ENCODE peak calls at places on chromosomes 16 and 17, in six cellular contexts. L is Peyer's patch; R is A549; B is CD8-positive, alpha-beta T cell; T is IMR-90; F is OCI-LY7. O is an unnamed sample.

GRCh38 chr17:229130-229944 is 47.9 kb upstream of the DOC2B start:
- DNase-seq in T (peak; percentile 1), F (no peak), L (peak; percentile 37), B (no peak), R (no peak), O (no peak)

GRCh38 chr17:2940352-2940751 is 123.1 kb downstream of the OR1D5 start:
- DNase-seq in L (no peak), B (no peak), T (no peak), R (no peak), F (no peak), O (no peak)

GRCh38 chr17:8905256-8905778 is 37.8 kb upstream of the PIK3R6 start:
- DNase-seq in L (no peak), F (no peak), R (no peak), T (no peak), B (no peak), O (no peak)

GRCh38 chr17:62802531-62803205 is 5.4 kb downstream of the MARCHF10 start:
- DNase-seq in F (no peak), L (no peak), B (no peak), R (no peak), T (no peak), O (no peak)

GRCh38 chr17:59416184-59416583 is 84.7 kb downstream of the YPEL2 start:
- DNase-seq in R (no peak), F (no peak), T (no peak), B (no peak), L (no peak), O (no peak)

GRCh38 chr17:77882481-77883212 is 75.9 kb upstream of the TNRC6C start:
- DNase-seq in F (peak; percentile 83), L (peak; percentile 85), B (peak; percentile 66), R (peak; percentile 31), T (peak; percentile 61), O (peak; percentile 82)

GRCh38 chr16:25155553-25156460 is 44.3 kb downstream of the LCMT1 start:
- DNase-seq in L (no peak), T (peak; percentile 34), R (no peak), F (no peak), B (no peak), O (no peak)

GRCh38 chr16:10988164-10988803 is 43.9 kb downstream of the CLEC16A start:
- DNase-seq in B (no peak), L (peak; percentile 54), F (peak; percentile 32), T (no peak), R (no peak), O (peak; percentile 32)

GRCh38 chr16:3642397-3643094 is 11.9 kb upstream of the DNASE1 start:
- DNase-seq in B (no peak), R (no peak), L (peak; percentile 85), T (no peak), F (no peak), O (no peak)

GRCh38 chr16:3401719-3402397 is 843 bp downstream of the ZNF174 start:
- DNase-seq in F (peak; percentile 23), L (no peak), R (peak; percentile 23), T (peak; percentile 18), B (no peak), O (no peak)

GRCh38 chr16:68414581-68414980 is 33.7 kb downstream of the SMPD3 start:
- DNase-seq in L (no peak), B (no peak), R (no peak), F (no peak), T (no peak), O (no peak)

GRCh38 chr17:45353047-45353446 is 36.2 kb upstream of the MAP3K14 start:
- DNase-seq in T (no peak), F (no peak), L (peak; percentile 44), R (no peak), B (no peak), O (no peak)

GRCh38 chr17:50443492-50444051 is 17.6 kb downstream of the ACSF2 start:
- DNase-seq in L (no peak), R (no peak), F (no peak), B (no peak), T (peak; percentile 19), O (no peak)

GRCh38 chr17:27106982-27107360 is 186.9 kb upstream of the WSB1 start:
- DNase-seq in F (no peak), T (no peak), L (no peak), R (no peak), B (no peak), O (no peak)

GRCh38 chr16:70453891-70454220 is 539 bp upstream of the FCSK start:
- DNase-seq in B (no peak), F (no peak), L (no peak), R (no peak), T (no peak), O (no peak)

GRCh38 chr16:12119037-12119436 is 142.5 kb downstream of the SNX29 start:
- DNase-seq in B (no peak), R (no peak), L (no peak), T (no peak), F (no peak), O (no peak)

GRCh38 chr16:71526111-71526998 is at the start of gene CHST4:
- DNase-seq in F (peak; percentile 62), T (peak; percentile 57), R (peak; percentile 24), L (no peak), B (no peak), O (no peak)

GRCh38 chr16:46916980-46917379 is 32.8 kb downstream of the GPT2 start:
- DNase-seq in L (no peak), F (peak; percentile 37), B (no peak), T (peak; percentile 15), R (peak; percentile 18), O (no peak)

GRCh38 chr17:80908776-80909175 is 82.9 kb upstream of the CHMP6 start:
- DNase-seq in T (no peak), R (no peak), B (no peak), L (no peak), F (no peak), O (no peak)

GRCh38 chr17:80910043-80910442 is 81.6 kb upstream of the CHMP6 start:
- DNase-seq in L (no peak), R (no peak), T (no peak), F (no peak), B (no peak), O (no peak)

GRCh38 chr17:80909635-80910034 is 82.0 kb upstream of the CHMP6 start:
- DNase-seq in B (no peak), L (no peak), T (no peak), F (no peak), R (no peak), O (no peak)

GRCh38 chr17:80913928-80914821 is 77.5 kb upstream of the CHMP6 start:
- DNase-seq in L (peak; percentile 59), T (no peak), R (no peak), B (no peak), F (no peak), O (no peak)

DNA sequence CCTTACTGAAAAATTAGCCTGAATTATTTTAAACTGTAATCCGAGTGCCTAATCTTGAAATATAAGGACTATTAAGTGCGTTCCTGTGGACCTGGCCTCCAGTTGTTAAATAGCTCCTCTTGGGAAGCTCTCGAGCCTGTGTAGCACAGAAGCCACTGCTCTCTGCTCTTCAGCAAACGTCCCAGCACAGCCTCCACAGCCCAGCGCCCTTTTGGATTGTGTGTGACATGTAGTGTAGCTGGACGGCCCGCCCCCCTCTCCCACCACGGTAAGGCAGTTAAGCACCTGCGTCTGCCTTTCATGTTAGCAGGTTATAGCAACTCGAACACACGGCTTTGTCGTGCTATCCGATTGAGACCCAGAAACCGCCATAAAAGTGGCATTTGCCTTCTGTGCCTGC is 79.2 kb upstream of the CHMP6 start:
- DNase-seq in F (no peak), B (no peak), R (no peak), L (no peak), T (no peak), O (no peak)
- H3K27ac ChIP-seq in F (no peak overlapping the region), B (no peak overlapping the region), R (no peak overlapping the region), L (no peak overlapping the region), T (no peak overlapping the region), O (no peak overlapping the region)

GRCh38 chr16:13919330-13919682 is 648 bp upstream of the ERCC4 start:
- DNase-seq in R (no peak), B (no peak), F (peak; percentile 59), L (no peak), T (peak; percentile 45), O (no peak)
- TF ChIP-seq CTCF in R (no peak), B (peak; percentile 83), F (no peak), L (no peak), T (peak; percentile 51), O (peak; percentile 93)

DNA sequence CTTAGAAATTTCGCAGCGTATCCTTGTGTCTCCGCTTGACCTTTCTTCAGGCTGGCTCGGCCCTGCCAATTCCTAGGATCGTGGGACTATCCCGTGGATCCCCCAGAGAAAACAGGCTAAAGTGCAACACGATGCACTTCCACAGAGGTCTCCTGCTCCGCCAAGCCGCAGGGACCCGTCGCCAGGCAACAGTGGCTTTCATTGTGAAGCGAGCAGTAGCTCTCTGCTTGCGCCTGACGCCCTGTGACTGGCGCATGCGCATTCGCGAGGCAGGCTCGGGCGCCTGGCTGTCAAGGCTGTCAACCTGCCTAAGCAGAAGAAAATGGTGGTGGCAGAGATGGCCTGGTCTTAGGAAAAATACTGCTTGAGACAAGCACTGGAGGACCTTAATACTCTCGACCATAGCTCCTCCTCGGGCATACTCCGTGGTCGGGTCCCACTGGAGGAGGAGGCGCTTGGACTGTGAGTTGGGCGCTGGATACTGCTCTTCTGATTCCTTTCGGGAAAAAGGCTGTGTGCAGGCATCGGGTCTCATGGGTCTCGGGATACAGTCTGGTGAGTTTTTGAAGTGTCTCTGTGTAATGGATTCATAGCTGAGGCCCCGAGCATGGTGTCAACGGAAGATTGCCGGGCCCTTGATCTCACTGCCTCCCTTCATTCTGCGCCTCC is 2336.1 kb downstream of the TP53TG3F start:
- DNase-seq in R (no peak), L (no peak), T (no peak), B (no peak), F (no peak), O (no peak)
- H3K9me3 ChIP-seq in R (no peaks in the 10 kb centered on the region), L (peaks cover 5% of the 10 kb centered on the region), T (peaks cover 34% of the 10 kb centered on the region), B (peaks cover 4% of the 10 kb centered on the region), F (no peaks in the 10 kb centered on the region), O (peaks cover 22% of the 10 kb centered on the region)

DNA sequence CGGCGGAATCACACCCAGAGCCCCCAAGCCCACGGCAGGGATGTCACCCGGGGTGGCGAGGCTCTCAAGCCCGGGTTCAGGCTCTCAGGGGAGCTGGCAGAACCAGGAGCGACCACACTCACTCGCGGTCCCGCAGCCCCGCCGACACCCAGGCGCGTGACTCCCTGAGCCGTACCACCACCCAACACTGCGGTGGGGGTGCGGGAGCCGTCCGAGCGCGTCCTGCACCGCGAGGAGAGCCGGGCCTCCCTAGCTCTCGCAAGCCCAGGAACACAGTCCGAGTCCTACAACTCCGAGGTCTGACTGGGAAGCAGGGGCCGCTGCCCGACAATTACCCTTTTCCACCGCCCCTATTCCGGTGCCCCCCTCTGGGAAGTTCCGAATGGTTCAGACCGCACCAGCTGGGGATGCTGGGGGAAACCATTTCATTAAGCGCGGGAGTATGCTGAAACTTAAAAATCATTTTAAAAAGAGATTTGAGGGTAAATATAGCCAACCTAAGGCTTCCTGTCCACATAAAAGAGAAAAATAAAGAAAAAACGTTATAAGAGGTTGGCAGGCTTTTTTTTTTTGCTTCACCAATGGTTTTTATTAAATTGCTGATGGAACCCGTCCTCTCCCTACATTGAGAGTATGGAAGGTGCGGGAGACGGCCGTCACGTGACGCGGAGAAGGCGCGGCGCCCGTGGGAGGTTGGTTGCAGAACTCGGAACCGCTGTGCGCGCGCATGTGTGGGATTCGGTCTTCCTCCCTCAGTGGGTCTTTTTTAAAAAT is at the start of gene FLCN:
- DNase-seq in B (peak; percentile 85), L (peak; percentile 96), T (peak; percentile 85), R (peak; percentile 91), F (peak; percentile 92), O (peak; percentile 78)
- H3K27ac ChIP-seq in B (peak within 1 kb of the TSS; percentile 98), L (peak within 1 kb of the TSS; percentile 98), T (peak within 1 kb of the TSS; percentile 100), R (peak within 1 kb of the TSS; percentile 82), F (peak within 1 kb of the TSS; percentile 40), O (peak within 1 kb of the TSS; percentile 85)

O was measured in CD4-positive, alpha-beta T cell.